ENCODE peak calls at places on chromosomes 2 and 18, in seven cellular contexts. B, Z, W, O, F, N and V are unnamed samples.

GRCh38 chr2:232528746-232529445 is 2.9 kb downstream of the CHRND start:
- DNase-seq in N (no peak), Z (no peak), F (no peak), W (peak; percentile 17), B (no peak), O (no peak), V (no peak)

GRCh38 chr2:54572636-54573531 is 116.8 kb downstream of the SPTBN1 start:
- DNase-seq in B (no peak), O (no peak), W (no peak), N (peak; percentile 41), Z (peak; percentile 87), F (no peak), V (no peak)

GRCh38 chr2:178331474-178332431 is 119.2 kb downstream of the PRKRA start:
- DNase-seq in N (no peak), Z (no peak), W (peak; percentile 3), B (no peak), F (no peak), O (no peak), V (no peak)

GRCh38 chr2:10909996-10910341 is 1.8 kb upstream of the KCNF1 start:
- DNase-seq in O (no peak), F (no peak), N (no peak), W (no peak), B (peak; percentile 21), Z (no peak), V (no peak)

GRCh38 chr2:86807462-86808275 is 17.0 kb upstream of the CD8A start:
- DNase-seq in N (peak; percentile 44), F (no peak), Z (no peak), O (no peak), B (peak; percentile 51), W (no peak), V (no peak)

GRCh38 chr18:67381608-67382150 is 134.8 kb downstream of the DSEL start:
- DNase-seq in W (no peak), F (no peak), Z (no peak), O (no peak), B (no peak), N (no peak), V (no peak)

GRCh38 chr18:1013951-1014350 is 109.3 kb downstream of the ADCYAP1 start:
- DNase-seq in W (no peak), N (no peak), Z (no peak), O (no peak), B (no peak), F (no peak), V (no peak)

GRCh38 chr18:58051765-58052460 is 7.9 kb downstream of the NEDD4L start:
- DNase-seq in N (peak; percentile 19), O (no peak), Z (peak; percentile 21), F (no peak), B (peak; percentile 4), W (peak; percentile 17), V (no peak)

GRCh38 chr18:48022531-48023330 is 92.3 kb upstream of the SMAD2 start:
- DNase-seq in N (peak; percentile 70), W (peak; percentile 59), F (no peak), B (peak; percentile 90), Z (peak; percentile 32), O (no peak), V (peak; percentile 40)

GRCh38 chr18:62744076-62744705 is 28.9 kb downstream of the PHLPP1 start:
- DNase-seq in O (no peak), F (no peak), Z (no peak), N (peak; percentile 34), W (peak; percentile 5), B (no peak), V (no peak)

GRCh38 chr2:72090781-72091482 is 56.7 kb downstream of the CYP26B1 start:
- DNase-seq in W (no peak), Z (no peak), B (no peak), N (no peak), F (no peak), O (no peak), V (no peak)

GRCh38 chr2:96826546-96827278 is 10.6 kb downstream of the CNNM3 start:
- DNase-seq in O (no peak), F (no peak), W (no peak), N (no peak), B (no peak), Z (no peak), V (no peak)

GRCh38 chr2:213229814-213230213 is 54.5 kb upstream of the SPAG16 start:
- DNase-seq in W (peak; percentile 57), F (no peak), N (peak; percentile 69), O (no peak), Z (peak; percentile 89), B (peak; percentile 67), V (no peak)

GRCh38 chr2:44680424-44680971 is 261.0 kb upstream of the SIX3 start:
- DNase-seq in O (no peak), N (no peak), F (no peak), Z (no peak), W (no peak), B (no peak), V (no peak)

GRCh38 chr18:36045241-36045999 is 21.9 kb downstream of the RPRD1A start:
- DNase-seq in N (no peak), O (no peak), W (peak; percentile 11), B (no peak), F (no peak), Z (no peak), V (no peak)

GRCh38 chr2:133200684-133201421 is 367.4 kb downstream of the NCKAP5 start:
- DNase-seq in F (no peak), N (peak; percentile 91), Z (peak; percentile 98), B (no peak), W (peak; percentile 91), O (no peak), V (no peak)

GRCh38 chr2:132564065-132564464 is 105.9 kb downstream of the LYPD1 start:
- DNase-seq in O (no peak), Z (no peak), N (no peak), F (no peak), W (no peak), B (no peak), V (no peak)

DNA sequence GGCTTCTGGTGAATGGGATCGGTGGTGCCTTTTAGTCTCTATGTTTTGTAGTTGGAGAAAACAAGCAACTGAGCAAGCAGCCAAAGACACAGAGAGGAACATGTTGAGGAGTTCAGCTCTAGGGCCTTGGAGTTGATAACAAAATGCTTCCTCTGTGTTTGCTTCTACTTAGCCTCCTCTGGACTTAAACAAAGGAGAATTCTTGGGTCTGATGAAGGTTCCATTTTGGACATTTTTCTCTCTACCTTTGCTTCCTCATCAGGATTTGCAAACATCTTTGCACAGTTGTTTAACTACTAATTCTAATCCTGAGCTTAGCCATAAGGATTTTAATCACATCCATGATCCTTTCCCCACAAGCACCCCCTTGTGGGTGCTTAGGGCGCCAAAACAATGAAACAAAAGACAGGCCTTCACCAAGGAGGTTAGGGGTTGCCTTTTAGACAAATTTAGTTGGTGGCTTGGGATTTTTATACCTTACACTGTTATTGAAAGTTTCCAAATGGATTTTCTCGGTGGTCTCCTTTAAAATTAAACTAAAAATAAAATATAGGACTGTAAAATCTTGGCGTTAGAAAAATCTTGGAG is 148.5 kb upstream of the SATB2 start:
- DNase-seq in B (peak; percentile 13), O (no peak), Z (no peak), F (no peak), W (no peak), N (no peak), V (no peak)
- TF ChIP-seq CTCF in B (peak; percentile 27), O (no peak), Z (peak; percentile 64), F (no peak), W (peak; percentile 34), N (no peak), V (no peak)

GRCh38 chr2:12391097-12391496 is 325.6 kb upstream of the TRIB2 start:
- DNase-seq in O (no peak), Z (no peak), W (no peak), B (no peak), F (no peak), N (no peak), V (no peak)

GRCh38 chr2:12389354-12390045 is 327.2 kb upstream of the TRIB2 start:
- DNase-seq in F (no peak), B (no peak), Z (no peak), O (no peak), W (peak; percentile 48), N (peak; percentile 69), V (no peak)
- H3K4me3 ChIP-seq in F (no peak overlapping the region), B (no peak overlapping the region), Z (no peak overlapping the region), O (no peak overlapping the region), W (no peak overlapping the region), N (no peak overlapping the region), V (no peak overlapping the region)

DNA sequence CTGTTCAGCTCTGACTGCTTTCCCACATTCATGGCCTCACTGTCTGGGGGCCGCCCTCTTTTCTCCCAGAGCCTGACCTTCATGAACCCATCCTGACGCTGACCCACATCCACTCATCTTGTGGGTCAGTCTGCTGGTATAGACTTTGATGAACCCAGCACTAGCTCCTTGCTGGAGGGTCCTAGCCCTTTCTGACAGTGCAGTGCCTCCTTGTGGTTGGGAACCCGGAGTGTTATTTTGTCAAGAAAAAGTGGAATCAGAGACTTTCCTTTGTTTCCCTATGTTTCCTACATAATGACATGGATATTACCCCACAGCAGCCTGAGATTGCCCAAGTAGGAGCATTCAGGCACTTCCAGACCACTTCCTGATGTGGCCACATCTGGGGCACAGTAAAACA is 19.3 kb upstream of the OSR1 start:
- DNase-seq in O (no peak), Z (no peak), W (no peak), N (no peak), F (no peak), B (no peak), V (no peak)
- TF ChIP-seq CTCF in O (no peak), Z (peak; percentile 44), W (no peak), N (no peak), F (no peak), B (peak; percentile 25), V (no peak)

GRCh38 chr2:189328451-189329249 is 112.6 kb upstream of the WDR75 start:
- DNase-seq in B (no peak), Z (peak; percentile 64), O (no peak), W (peak; percentile 56), F (no peak), N (peak; percentile 65), V (no peak)
- H3K4me3 ChIP-seq in B (no peak overlapping the region), Z (no peak overlapping the region), O (no peak overlapping the region), W (no peak overlapping the region), F (no peak overlapping the region), N (no peak overlapping the region), V (no peak overlapping the region)

DNA sequence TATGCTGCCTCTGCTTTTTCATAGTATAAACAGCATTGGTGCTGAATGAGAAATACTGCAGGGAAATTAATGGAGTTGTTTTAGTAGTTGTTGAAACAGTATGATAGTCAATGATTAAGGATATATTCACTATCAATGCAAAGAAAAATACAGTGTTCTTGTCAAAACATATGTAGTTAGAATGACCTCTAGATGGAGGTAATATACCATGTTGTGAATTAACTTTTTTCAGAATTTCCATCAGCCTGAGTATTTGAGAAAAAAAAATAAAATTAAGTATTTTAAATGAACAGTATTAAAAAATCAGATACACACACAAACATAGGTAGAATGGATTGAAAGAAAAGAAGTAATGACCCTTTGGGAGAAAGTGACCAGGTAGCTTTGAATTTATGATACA is 59.5 kb downstream of the RMDN2 start:
- DNase-seq in W (peak; percentile 26), B (peak; percentile 48), F (no peak), O (no peak), Z (no peak), N (peak; percentile 41), V (no peak)
- TF ChIP-seq CTCF in W (peak; percentile 45), B (no peak), F (no peak), O (no peak), Z (peak; percentile 2), N (no peak), V (no peak)

GRCh38 chr18:44682871-44683221 is 2.2 kb downstream of the SETBP1 start:
- DNase-seq in F (no peak), Z (no peak), N (peak; percentile 46), O (no peak), B (no peak), W (no peak), V (peak; percentile 82)
- H3K4me3 ChIP-seq in F (no peak overlapping the region), Z (peak overlapping the region; percentile 9), N (no peak overlapping the region), O (no peak overlapping the region), B (no peak overlapping the region), W (peak overlapping the region; percentile 78), V (peak overlapping the region; percentile 64)